ENCODE peak calls at places on chromosomes 7 and 10, in eight cellular contexts. N is A549, C is heart left ventricle, Z is prostate gland, K is uterus, V is spleen, L is endothelial cell of umbilical vein, R is GM12878. T is an unnamed sample.
A peak's percentile ranks its signal among the peaks of the same experiment; 100 is the strongest.

GRCh38 chr7:74683799-74684198 is 26.3 kb downstream of the GTF2I start:
- DNase-seq in N (no peak), K (no peak), R (no peak), C (no peak), V (no peak), Z (no peak), L (no peak), T (no peak)

GRCh38 chr10:88239212-88239611 is 343.9 kb downstream of the RNLS start:
- DNase-seq in V (no peak), R (no peak), L (no peak), Z (no peak), N (no peak), K (no peak), C (no peak), T (no peak)

GRCh38 chr10:23065549-23065948 is 29.8 kb upstream of the MSRB2 start:
- DNase-seq in C (peak; percentile 79), V (no peak), Z (peak; percentile 91), K (peak; percentile 73), N (peak; percentile 21), L (peak; percentile 6), R (no peak), T (no peak)

GRCh38 chr10:119113805-119114732 is 10.2 kb downstream of the DENND10 start:
- DNase-seq in C (no peak), N (peak; percentile 53), Z (no peak), L (no peak), V (no peak), K (peak; percentile 37), R (no peak), T (no peak)

GRCh38 chr7:53624391-53624790 is 589.0 kb downstream of the POM121L12 start:
- DNase-seq in Z (no peak), N (no peak), K (no peak), L (no peak), R (no peak), V (no peak), C (no peak), T (no peak)

GRCh38 chr7:140435252-140435895 is 31.5 kb downstream of the RAB19 start:
- DNase-seq in L (no peak), N (no peak), K (no peak), Z (no peak), V (peak; percentile 58), C (no peak), R (no peak), T (no peak)

GRCh38 chr7:131336956-131337355 is 9.3 kb downstream of the MKLN1 start:
- DNase-seq in N (no peak), Z (no peak), K (no peak), C (no peak), L (no peak), R (no peak), V (no peak), T (no peak)

GRCh38 chr7:148883233-148884048 is 650 bp downstream of the EZH2 start:
- DNase-seq in C (peak; percentile 42), V (peak; percentile 92), R (no peak), Z (peak; percentile 21), L (peak; percentile 13), N (peak; percentile 28), K (peak; percentile 33), T (no peak)

GRCh38 chr7:75039166-75039565 is 34.4 kb downstream of the RCC1L start:
- DNase-seq in K (no peak), R (no peak), C (no peak), V (no peak), Z (no peak), L (peak; percentile 34), N (no peak), T (no peak)

GRCh38 chr10:124745678-124746077 is 1.5 kb upstream of the FAM53B start:
- DNase-seq in C (no peak), N (peak; percentile 49), K (no peak), V (no peak), Z (peak; percentile 40), R (no peak), L (peak; percentile 84), T (no peak)

GRCh38 chr7:131249003-131249402 is 78.7 kb upstream of the MKLN1 start:
- DNase-seq in N (peak; percentile 83), V (no peak), L (peak; percentile 36), C (peak; percentile 43), Z (no peak), R (no peak), K (peak; percentile 69), T (no peak)

GRCh38 chr7:154640917-154641316 is 362.0 kb downstream of the PAXIP1 start:
- DNase-seq in K (no peak), L (no peak), V (no peak), N (no peak), R (no peak), Z (no peak), C (no peak), T (no peak)

GRCh38 chr10:51503378-51503777 is 196.0 kb downstream of the CSTF2T start:
- DNase-seq in V (no peak), L (no peak), R (no peak), C (no peak), K (no peak), Z (no peak), N (no peak), T (no peak)

GRCh38 chr10:125799446-125799845 is 23.6 kb downstream of the UROS start:
- DNase-seq in V (no peak), K (no peak), C (no peak), N (no peak), Z (no peak), R (no peak), L (no peak), T (no peak)

GRCh38 chr10:63628526-63629362 is 107.5 kb downstream of the REEP3 start:
- DNase-seq in R (peak; percentile 72), K (peak; percentile 70), C (peak; percentile 79), V (no peak), L (peak; percentile 91), N (no peak), Z (peak; percentile 67), T (no peak)

GRCh38 chr10:22222236-22223190 is 4.7 kb upstream of the EBLN1 start:
- DNase-seq in L (no peak), Z (no peak), C (no peak), R (no peak), N (no peak), V (no peak), K (no peak), T (no peak)

GRCh38 chr7:45681596-45682357 is 107.6 kb downstream of the ADCY1 start:
- DNase-seq in R (no peak), K (no peak), V (peak; percentile 60), Z (no peak), N (no peak), L (no peak), C (peak; percentile 7), T (no peak)

GRCh38 chr7:155645652-155646051 is 1.2 kb downstream of the RBM33 start:
- DNase-seq in K (no peak), C (no peak), Z (no peak), R (no peak), V (no peak), L (peak; percentile 19), N (no peak), T (no peak)

GRCh38 chr7:155643804-155644177 is 670 bp upstream of the RBM33 start:
- DNase-seq in N (peak; percentile 13), Z (no peak), L (no peak), C (no peak), R (no peak), K (no peak), V (peak; percentile 93), T (no peak)

GRCh38 chr7:155646669-155647068 is 2.2 kb downstream of the RBM33 start:
- DNase-seq in N (no peak), R (no peak), V (no peak), Z (no peak), C (no peak), K (no peak), L (no peak), T (no peak)

GRCh38 chr7:155644971-155645509 is 579 bp downstream of the RBM33 start:
- DNase-seq in V (peak; percentile 83), K (peak; percentile 17), C (peak; percentile 22), R (no peak), Z (peak; percentile 15), L (peak; percentile 60), N (peak; percentile 43), T (no peak)

DNA sequence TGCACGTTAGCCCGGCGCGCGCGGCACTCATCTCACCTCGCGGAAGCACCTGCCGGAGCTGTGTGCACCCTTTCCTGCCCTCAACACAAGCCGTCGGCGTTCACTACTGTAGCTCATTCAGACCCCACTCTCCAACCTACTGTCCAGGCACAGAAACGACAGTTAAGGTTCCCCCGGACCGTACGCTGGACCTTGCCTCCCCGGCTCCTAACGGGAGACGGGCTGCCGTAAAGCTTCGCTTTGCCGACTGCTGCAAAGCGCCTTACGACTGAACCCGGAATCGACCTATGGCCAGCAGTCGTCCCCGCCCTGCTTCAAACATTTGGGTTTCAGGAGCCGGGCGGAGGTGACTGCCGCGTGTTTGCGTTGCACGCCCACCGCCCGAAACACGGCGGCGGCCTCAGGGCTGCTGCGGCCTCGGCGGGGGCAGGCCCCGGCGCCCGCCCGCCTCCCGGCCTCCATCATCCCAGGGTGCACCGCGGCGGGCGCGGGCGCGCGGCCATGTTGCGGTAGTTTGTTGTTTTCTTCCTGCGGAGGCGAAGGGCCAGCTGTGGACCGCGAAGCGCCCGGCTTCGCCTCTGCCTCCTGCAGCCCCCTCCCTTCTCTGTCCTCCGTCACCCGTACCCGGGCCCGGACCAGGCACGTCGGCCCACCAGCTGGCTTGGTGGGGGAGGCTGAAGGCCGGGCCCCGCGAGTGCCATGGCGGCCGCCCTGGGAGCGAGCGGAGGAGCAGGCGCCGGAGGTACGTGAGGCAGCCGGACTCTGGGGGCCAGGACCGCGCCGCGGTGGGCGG is at the start of gene RBM33:
- DNase-seq in V (peak; percentile 95), Z (peak; percentile 61), L (peak; percentile 87), N (peak; percentile 90), R (peak; percentile 41), C (peak; percentile 83), K (peak; percentile 63), T (peak; percentile 14)
- TF ChIP-seq POLR2A in V (no peak), Z (peak; percentile 11), L (peak; percentile 91), N (peak; percentile 91), R (peak; percentile 90), C (no peak), K (peak; percentile 29), T (no peak)

GRCh38 chr7:116776046-116776445 is 86.3 kb upstream of the CAPZA2 start:
- DNase-seq in K (no peak), R (no peak), V (no peak), C (no peak), N (no peak), Z (no peak), L (no peak), T (no peak)
- H3K4me1 ChIP-seq in K (no peaks in the 10 kb centered on the region), R (no peaks in the 10 kb centered on the region), V (no peaks in the 10 kb centered on the region), C (no peaks in the 10 kb centered on the region), N (peaks cover 95% of the 10 kb centered on the region), Z (no peaks in the 10 kb centered on the region), L (peaks cover 60% of the 10 kb centered on the region), T (peaks cover 31% of the 10 kb centered on the region)

DNA sequence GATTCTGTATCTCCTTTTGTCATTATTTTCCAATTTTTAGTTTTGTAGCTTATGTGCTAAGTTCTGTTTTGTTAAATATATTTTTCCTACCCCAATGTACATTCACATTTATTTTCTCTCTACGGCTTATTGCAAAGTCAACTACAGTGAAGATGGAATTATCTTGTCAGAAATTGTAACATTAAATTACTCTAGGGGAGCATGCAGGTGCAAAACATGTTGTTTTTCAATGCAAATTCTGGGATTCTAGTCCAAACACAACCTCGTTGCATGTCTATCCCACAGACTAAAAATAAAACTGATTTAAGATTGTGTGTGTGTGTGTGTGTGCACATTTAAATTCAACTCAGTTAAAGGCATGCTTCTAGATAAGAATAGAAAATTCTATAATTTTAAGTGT is 529.1 kb upstream of the POM121L12 start:
- DNase-seq in Z (no peak), N (no peak), L (no peak), R (no peak), K (no peak), V (no peak), C (no peak), T (no peak)
- TF ChIP-seq POLR2A in Z (no peak), N (no peak), L (no peak), R (no peak), K (no peak), V (no peak), C (no peak), T (no peak)

GRCh38 chr7:32879460-32879859 is 12.1 kb downstream of the KBTBD2 start:
- DNase-seq in V (no peak), L (peak; percentile 59), R (no peak), N (no peak), C (no peak), Z (no peak), K (no peak), T (no peak)
- H3K4me1 ChIP-seq in V (peaks cover 49% of the 10 kb centered on the region), L (peaks cover 23% of the 10 kb centered on the region), R (no peaks in the 10 kb centered on the region), N (peaks cover 56% of the 10 kb centered on the region), C (peaks cover 94% of the 10 kb centered on the region), Z (peaks cover 5% of the 10 kb centered on the region), K (peaks cover 16% of the 10 kb centered on the region), T (peaks cover 6% of the 10 kb centered on the region)